ENCODE peak calls at places on chromosomes 12 and 14, in five cellular contexts. X is HepG2, C is K562, S is GM12878, E is H1. N is an unnamed sample.

GRCh38 chr12:97967831-97968230 is 505.2 kb downstream of the RMST start:
- DNase-seq in X (no peak), C (no peak), S (no peak), E (no peak), N (no peak)

GRCh38 chr14:105474478-105475268 is at the start of gene CRIP2:
- DNase-seq in X (no peak), C (peak), S (no peak), E (peak), N (no peak)

GRCh38 chr12:11805043-11805442 is 155.6 kb downstream of the ETV6 start:
- DNase-seq in X (no peak), C (no peak), S (no peak), E (no peak), N (no peak)

GRCh38 chr12:25699454-25699853 is 146.4 kb upstream of the LMNTD1 start:
- DNase-seq in X (no peak), C (no peak), S (no peak), E (no peak), N (no peak)

GRCh38 chr14:103657466-103657865 is 28.5 kb downstream of the KLC1 start:
- DNase-seq in X (no peak), C (no peak), S (no peak), E (no peak), N (no peak)

GRCh38 chr12:105935106-105935505 is 203.6 kb downstream of the NUAK1 start:
- DNase-seq in X (no peak), C (no peak), S (no peak), E (no peak), N (no peak)

GRCh38 chr14:29521526-29522137 is 406.0 kb downstream of the PRKD1 start:
- DNase-seq in X (no peak), C (no peak), S (no peak), E (peak), N (no peak)

GRCh38 chr14:34722723-34723545 is 8.5 kb upstream of the CFL2 start:
- DNase-seq in X (peak), C (peak), S (no peak), E (peak), N (peak)

GRCh38 chr14:50875359-50876090 is 3.7 kb downstream of the ABHD12B start:
- DNase-seq in X (peak), C (no peak), S (peak), E (no peak), N (no peak)

GRCh38 chr12:74963304-74963703 is 246.3 kb downstream of the KCNC2 start:
- DNase-seq in X (no peak), C (no peak), S (no peak), E (no peak), N (no peak)

GRCh38 chr14:20848955-20849570 is 42.1 kb upstream of the RNASE3 start:
- DNase-seq in X (peak), C (no peak), S (no peak), E (no peak), N (no peak)

GRCh38 chr14:24136684-24137528 is 912 bp downstream of the PSME1 start:
- DNase-seq in X (no peak), C (no peak), S (no peak), E (no peak), N (no peak)

GRCh38 chr12:111327474-111327873 is 41.4 kb downstream of the PHETA1 start:
- DNase-seq in X (peak), C (peak), S (no peak), E (no peak), N (no peak)

GRCh38 chr12:124168016-124168415 is 126.9 kb upstream of the RFLNA start:
- DNase-seq in X (no peak), C (no peak), S (no peak), E (no peak), N (no peak)

GRCh38 chr12:95413576-95413975 is 60.4 kb upstream of the METAP2 start:
- DNase-seq in X (no peak), C (no peak), S (no peak), E (no peak), N (no peak)

GRCh38 chr12:12338528-12339168 is 11.4 kb downstream of the MANSC1 start:
- DNase-seq in X (no peak), C (no peak), S (no peak), E (no peak), N (no peak)

GRCh38 chr14:23327947-23328744 is 6.9 kb downstream of the PABPN1 start:
- DNase-seq in X (peak), C (peak), S (no peak), E (peak), N (peak)

GRCh38 chr14:51304428-51304827 is 64.4 kb downstream of the TMX1 start:
- DNase-seq in X (no peak), C (no peak), S (no peak), E (no peak), N (no peak)

GRCh38 chr14:55938249-55938791 is 179.9 kb upstream of the PELI2 start:
- DNase-seq in X (no peak), C (no peak), S (no peak), E (no peak), N (no peak)

GRCh38 chr12:65454115-65454823 is 175.8 kb downstream of the MSRB3 start:
- DNase-seq in X (no peak), C (no peak), S (no peak), E (no peak), N (no peak)

GRCh38 chr12:120183211-120183631 is 11.3 kb downstream of the GCN1 start:
- DNase-seq in X (no peak), C (no peak), S (no peak), E (no peak), N (no peak)

GRCh38 chr14:101194356-101195308 is 291.1 kb upstream of the RTL1 start:
- DNase-seq in X (no peak), C (no peak), S (no peak), E (peak), N (no peak)

GRCh38 chr14:103453791-103454190 is 68.6 kb downstream of the MARK3 start:
- DNase-seq in X (no peak), C (no peak), S (no peak), E (no peak), N (no peak)

GRCh38 chr14:100855256-100855930 is 29.5 kb downstream of the MEG3 start:
- DNase-seq in X (no peak), C (no peak), S (no peak), E (no peak), N (no peak)

GRCh38 chr12:131894981-131895639 is 688 bp downstream of the ULK1 start:
- DNase-seq in X (no peak), C (peak), S (no peak), E (peak), N (no peak)

GRCh38 chr12:8840938-8841633 is 18.7 kb downstream of the A2ML1 start:
- DNase-seq in X (no peak), C (no peak), S (no peak), E (no peak), N (no peak)

GRCh38 chr12:30622509-30622908 is 73.2 kb downstream of the IPO8 start:
- DNase-seq in X (no peak), C (no peak), S (peak), E (no peak), N (no peak)

GRCh38 chr14:73526036-73526984 is 10.6 kb upstream of the ACOT1 start:
- DNase-seq in X (peak), C (peak), S (no peak), E (no peak), N (no peak)

DNA sequence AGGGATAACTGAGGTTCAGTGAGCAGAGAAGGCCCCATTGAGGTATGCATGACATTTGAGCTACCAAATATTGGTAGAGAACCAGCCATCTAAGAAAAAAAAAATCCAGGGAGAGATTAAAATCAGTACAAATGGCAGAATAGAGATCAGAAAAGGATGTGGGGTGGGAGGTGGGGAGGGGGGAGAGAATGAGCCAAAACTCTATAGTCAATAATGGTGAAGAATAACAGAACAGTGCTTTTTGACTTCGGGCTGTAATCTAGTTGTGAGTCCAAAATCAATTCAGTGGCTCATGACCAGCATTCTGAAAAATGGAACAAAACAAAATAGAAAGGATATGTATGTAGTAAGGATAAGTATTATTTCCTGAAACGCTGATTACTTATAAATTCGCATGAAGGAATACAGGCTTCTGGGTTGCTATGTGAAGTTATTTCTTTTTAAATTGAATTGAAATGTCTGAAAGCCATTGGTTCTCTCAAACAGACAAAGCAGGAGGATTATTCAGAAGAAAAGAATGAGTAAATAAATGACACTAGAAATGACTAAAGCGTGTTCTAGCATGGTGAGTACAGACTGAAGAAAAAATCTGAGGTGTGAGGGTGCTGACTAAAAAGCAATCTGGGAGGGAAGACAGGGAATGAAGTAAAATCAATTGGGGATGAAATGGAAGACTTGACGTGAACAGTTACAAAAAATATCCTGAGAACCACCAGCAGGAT is 72.4 kb downstream of the ATP2B1 start:
- DNase-seq in X (no peak), C (no peak), S (no peak), E (no peak), N (no peak)
- H3K9ac ChIP-seq in X (no peak), C (no peak), S (no peak), E (no peak), N (no peak)

DNA sequence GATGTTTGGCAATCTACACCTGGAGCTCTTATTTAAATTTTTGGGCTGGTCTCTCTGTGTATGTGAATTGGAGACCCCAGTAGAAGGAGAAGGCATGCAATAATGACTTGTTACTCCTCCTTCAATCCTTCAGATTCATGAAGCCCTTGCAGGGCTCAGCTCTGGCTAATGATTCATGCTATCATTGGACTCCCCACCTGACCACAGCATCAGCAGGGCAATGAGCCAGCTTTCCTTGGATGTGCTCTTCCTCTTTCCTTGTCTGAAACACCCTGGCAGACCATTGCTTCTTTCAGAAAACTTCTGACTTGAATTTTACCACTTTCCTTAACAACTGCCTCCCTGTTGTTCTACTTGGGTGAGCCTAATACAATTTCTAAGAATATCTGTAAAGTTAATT is 1019.2 kb downstream of the AACS start:
- DNase-seq in X (no peak), C (no peak), S (no peak), E (no peak), N (no peak)
- TF ChIP-seq ATF3 in X (no peak), C (no peak), S (no peak), E (no peak), N (no peak)

GRCh38 chr12:116059901-116060300 is 217.6 kb downstream of the MED13L start:
- DNase-seq in X (peak), C (no peak), S (no peak), E (no peak), N (no peak)
- H3K4me2 ChIP-seq in X (no peak), C (no peak), S (peak), E (no peak), N (no peak)

GRCh38 chr12:125983094-125983783 is 918.0 kb downstream of the AACS start:
- DNase-seq in X (peak), C (peak), S (no peak), E (peak), N (no peak)
- H3K9ac ChIP-seq in X (peak), C (no peak), S (no peak), E (peak), N (no peak)

GRCh38 chr12:71128191-71128590 is 29.6 kb downstream of the TSPAN8 start:
- DNase-seq in X (no peak), C (no peak), S (no peak), E (no peak), N (no peak)
- TF ChIP-seq ATF3 in X (no peak), C (no peak), S (no peak), E (no peak), N (no peak)

GRCh38 chr14:64253672-64254071 is 40.5 kb downstream of the ESR2 start:
- DNase-seq in X (no peak), C (no peak), S (no peak), E (no peak), N (no peak)
- H3K4me2 ChIP-seq in X (no peak), C (no peak), S (no peak), E (no peak), N (no peak)

GRCh38 chr14:36996857-36997590 is 175.4 kb downstream of the SLC25A21 start:
- DNase-seq in X (no peak), C (no peak), S (no peak), E (no peak), N (no peak)
- H3K9ac ChIP-seq in X (no peak), C (no peak), S (no peak), E (no peak), N (no peak)

GRCh38 chr14:78188882-78189281 is 18.7 kb downstream of the NRXN3 start:
- DNase-seq in X (no peak), C (no peak), S (no peak), E (no peak), N (no peak)
- TF ChIP-seq ATF3 in X (no peak), C (no peak), S (no peak), E (no peak), N (no peak)

DNA sequence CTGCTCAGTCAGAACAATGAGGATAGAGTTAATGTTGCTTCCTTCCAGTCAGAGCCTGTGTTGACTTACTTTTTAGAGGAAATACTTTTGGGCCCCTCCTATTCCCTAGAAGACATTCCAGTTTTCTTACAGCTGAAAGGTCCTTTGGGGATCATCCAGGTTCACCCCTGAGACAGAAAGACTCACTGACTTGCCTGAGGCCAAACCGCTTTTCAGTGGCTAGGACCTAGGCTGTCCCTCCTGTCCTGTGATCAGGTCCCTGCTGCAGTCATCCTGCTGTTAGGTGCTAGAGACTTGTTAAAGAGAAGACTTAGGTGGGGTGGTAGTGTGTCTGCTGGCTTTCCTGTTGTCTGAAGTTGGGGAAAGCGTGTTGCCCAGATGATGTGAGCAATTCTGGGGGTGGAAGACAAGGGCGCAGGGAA is 39.6 kb downstream of the SUSD6 start:
- DNase-seq in X (no peak), C (no peak), S (no peak), E (no peak), N (no peak)
- H3K4me2 ChIP-seq in X (no peak), C (peak), S (peak), E (no peak), N (peak)

N was measured in HCT116.